ENCODE peak calls at places on chromosome 18, in five cellular contexts. O is K562, L is sigmoid colon, C is A549, X is H1. A is an unnamed sample. For H3K4me1, the result is how much of the 10 kb centered on the place peaks cover.

GRCh38 chr18:6960656-6961055 is 156.9 kb downstream of the LAMA1 start:
- DNase-seq in O (no peak), L (no peak), C (no peak), X (no peak), A (no peak)

GRCh38 chr18:77151791-77152517 is 19.4 kb upstream of the MBP start:
- DNase-seq in O (no peak), L (no peak), C (no peak), X (no peak), A (no peak)

GRCh38 chr18:394276-394996 is 106.1 kb downstream of the COLEC12 start:
- DNase-seq in O (no peak), L (no peak), C (no peak), X (no peak), A (no peak)

GRCh38 chr18:13617826-13618515 is 108.4 kb downstream of the FAM210A start:
- DNase-seq in O (no peak), L (peak), C (no peak), X (no peak), A (peak)

GRCh38 chr18:79988925-79989361 is 580 bp upstream of the TXNL4A start:
- DNase-seq in O (peak), L (peak), C (peak), X (no peak), A (no peak)

GRCh38 chr18:59065684-59066083 is 74.0 kb upstream of the SEC11C start:
- DNase-seq in O (no peak), L (no peak), C (peak), X (no peak), A (no peak)

GRCh38 chr18:62862451-62862850 is 147.1 kb downstream of the PHLPP1 start:
- DNase-seq in O (no peak), L (no peak), C (no peak), X (no peak), A (no peak)

GRCh38 chr18:23548719-23549118 is 37.6 kb downstream of the NPC1 start:
- DNase-seq in O (no peak), L (no peak), C (no peak), X (no peak), A (no peak)

GRCh38 chr18:46720092-46720491 is 36.8 kb downstream of the ST8SIA5 start:
- DNase-seq in O (no peak), L (no peak), C (no peak), X (no peak), A (no peak)

GRCh38 chr18:30358545-30358944 is 684.0 kb downstream of the DSC3 start:
- DNase-seq in O (no peak), L (no peak), C (no peak), X (no peak), A (no peak)

GRCh38 chr18:36269157-36269556 is 28.4 kb upstream of the FHOD3 start:
- DNase-seq in O (no peak), L (no peak), C (no peak), X (no peak), A (peak)

GRCh38 chr18:22297008-22297407 is 120.7 kb downstream of the CTAGE1 start:
- DNase-seq in O (no peak), L (no peak), C (no peak), X (no peak), A (no peak)

GRCh38 chr18:34710430-34711386 is 610 bp downstream of the DTNA start:
- DNase-seq in O (no peak), L (no peak), C (no peak), X (no peak), A (no peak)

GRCh38 chr18:66193938-66194337 is 410.0 kb downstream of the CDH19 start:
- DNase-seq in O (no peak), L (no peak), C (no peak), X (no peak), A (no peak)

GRCh38 chr18:58285731-58286130 is 241.7 kb downstream of the NEDD4L start:
- DNase-seq in O (no peak), L (no peak), C (no peak), X (no peak), A (no peak)

GRCh38 chr18:60176271-60176670 is 196.3 kb downstream of the MC4R start:
- DNase-seq in O (no peak), L (no peak), C (no peak), X (no peak), A (no peak)

GRCh38 chr18:30288662-30289414 is 753.7 kb downstream of the DSC3 start:
- DNase-seq in O (no peak), L (no peak), C (no peak), X (no peak), A (no peak)

GRCh38 chr18:68489018-68489792 is 225.7 kb downstream of the TMX3 start:
- DNase-seq in O (no peak), L (no peak), C (no peak), X (peak), A (no peak)

GRCh38 chr18:74963820-74964446 is 245.0 kb downstream of the PTGR3 start:
- DNase-seq in O (peak), L (no peak), C (peak), X (peak), A (no peak)

GRCh38 chr18:24027156-24027555 is 12.6 kb downstream of the TTC39C start:
- DNase-seq in O (no peak), L (peak), C (no peak), X (no peak), A (no peak)

GRCh38 chr18:55706893-55707292 is 118.9 kb upstream of the TCF4 start:
- DNase-seq in O (no peak), L (no peak), C (no peak), X (no peak), A (no peak)

GRCh38 chr18:47701133-47701532 is 229.3 kb downstream of the SMAD2 start:
- DNase-seq in O (no peak), L (no peak), C (no peak), X (no peak), A (no peak)

GRCh38 chr18:47996091-47996541 is 65.7 kb upstream of the SMAD2 start:
- DNase-seq in O (no peak), L (no peak), C (no peak), X (no peak), A (no peak)

GRCh38 chr18:60692277-60692676 is 319.7 kb upstream of the MC4R start:
- DNase-seq in O (no peak), L (no peak), C (no peak), X (no peak), A (no peak)

GRCh38 chr18:72119082-72119481 is 425.1 kb downstream of the CBLN2 start:
- DNase-seq in O (no peak), L (no peak), C (no peak), X (no peak), A (no peak)

GRCh38 chr18:8556424-8556823 is 52.8 kb upstream of the RAB12 start:
- DNase-seq in O (no peak), L (no peak), C (no peak), X (no peak), A (no peak)

GRCh38 chr18:49529596-49529995 is 32.3 kb upstream of the LIPG start:
- DNase-seq in O (peak), L (no peak), C (no peak), X (no peak), A (no peak)

GRCh38 chr18:6731197-6731596 is 1.7 kb downstream of the ARHGAP28 start:
- DNase-seq in O (no peak), L (no peak), C (no peak), X (no peak), A (no peak)

GRCh38 chr18:4986677-4987076 is 210.4 kb downstream of the AKAIN1 start:
- DNase-seq in O (no peak), L (no peak), C (no peak), X (no peak), A (no peak)

GRCh38 chr18:7987284-7987976 is 420.3 kb downstream of the PTPRM start:
- DNase-seq in O (no peak), L (no peak), C (peak), X (no peak), A (no peak)

GRCh38 chr18:39198376-39198775 is 1632.8 kb upstream of the CELF4 start:
- DNase-seq in O (no peak), L (no peak), C (no peak), X (no peak), A (no peak)

GRCh38 chr18:62741118-62741566 is 25.8 kb downstream of the PHLPP1 start:
- DNase-seq in O (peak), L (peak), C (peak), X (no peak), A (no peak)

GRCh38 chr18:9771977-9772660 is 64.0 kb downstream of the RAB31 start:
- DNase-seq in O (no peak), L (no peak), C (no peak), X (no peak), A (peak)

GRCh38 chr18:9772847-9773677 is 65.0 kb downstream of the RAB31 start:
- DNase-seq in O (no peak), L (no peak), C (no peak), X (no peak), A (peak)

GRCh38 chr18:9774150-9774549 is 66.0 kb downstream of the RAB31 start:
- DNase-seq in O (no peak), L (no peak), C (no peak), X (no peak), A (peak)

GRCh38 chr18:9771261-9771976 is 63.3 kb downstream of the RAB31 start:
- DNase-seq in O (peak), L (peak), C (peak), X (peak), A (peak)

GRCh38 chr18:9775172-9775571 is 67.1 kb downstream of the RAB31 start:
- DNase-seq in O (no peak), L (no peak), C (no peak), X (no peak), A (peak)
- TF ChIP-seq EP300 in O (no peak), L (peak), C (no peak), X (no peak), A (peak)

DNA sequence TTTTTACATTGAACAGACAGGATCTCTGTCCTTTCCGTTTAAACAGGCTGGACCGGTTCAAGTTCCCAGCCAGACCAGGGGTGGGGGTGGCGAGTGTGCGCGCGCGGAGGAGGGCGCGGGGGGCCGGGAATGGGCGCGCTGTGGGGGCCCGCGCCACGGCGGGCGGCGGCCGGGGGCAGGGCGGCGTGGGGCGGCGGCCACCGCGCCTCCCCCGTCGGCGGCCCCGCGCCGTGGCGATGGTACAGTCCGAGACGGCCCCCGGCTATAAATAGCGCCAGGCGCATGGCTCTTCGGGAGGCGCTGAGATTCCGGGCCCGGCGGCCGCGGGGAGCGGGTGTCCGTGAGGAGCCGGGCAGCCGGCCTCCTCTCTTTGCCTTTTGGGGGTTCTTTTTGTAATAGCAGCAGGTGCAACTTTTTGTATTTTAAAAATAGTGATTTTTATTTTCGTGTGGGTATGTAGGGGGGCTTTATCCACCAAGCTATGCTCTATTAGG is 434 bp upstream of the CELF4 start:
- DNase-seq in O (no peak), L (peak), C (peak), X (no peak), A (no peak)
- TF ChIP-seq POLR2A in O (no peak), L (no peak), C (no peak), X (peak), A (no peak)

DNA sequence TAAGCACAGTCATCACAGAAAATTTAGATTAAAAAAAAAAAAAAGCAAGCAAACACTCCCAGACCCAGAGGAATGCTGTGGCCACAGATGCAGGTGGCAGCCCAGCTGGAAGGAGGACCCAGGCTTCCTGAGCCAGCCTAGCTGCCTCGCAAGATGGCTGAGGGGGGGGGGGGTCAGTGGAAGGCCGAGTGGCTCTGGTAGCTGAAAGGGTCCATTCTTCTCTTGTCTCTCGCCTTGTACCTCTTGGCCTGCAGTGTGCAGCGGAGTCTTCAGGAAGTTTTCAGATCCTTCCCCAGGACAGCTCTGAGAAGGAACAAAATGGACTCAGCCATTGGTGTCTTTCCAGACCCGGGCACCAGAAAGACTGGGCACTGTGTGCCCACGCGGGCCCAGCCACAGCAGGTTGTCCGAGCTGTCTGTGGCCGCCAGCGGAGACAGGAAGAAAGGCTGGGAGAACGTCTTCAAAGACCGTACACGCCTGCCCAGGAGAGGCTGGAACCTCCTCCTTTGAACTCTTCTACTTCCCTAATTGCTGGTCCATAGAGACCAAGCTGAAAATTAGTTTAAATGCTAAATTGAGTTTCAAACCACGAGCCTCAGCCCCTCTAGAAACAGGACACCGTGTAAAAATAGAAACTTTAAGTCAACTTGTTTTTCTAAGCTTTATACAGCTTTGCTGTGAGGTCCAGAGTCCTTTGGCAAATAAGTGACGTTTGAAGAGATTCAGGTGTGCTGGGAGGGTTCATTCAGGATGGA is 21.4 kb downstream of the APCDD1 start:
- DNase-seq in O (no peak), L (no peak), C (no peak), X (no peak), A (no peak)
- H3K4me1 ChIP-seq in O (under half), L (under half), C (under half), X (under half), A (under half)

DNA sequence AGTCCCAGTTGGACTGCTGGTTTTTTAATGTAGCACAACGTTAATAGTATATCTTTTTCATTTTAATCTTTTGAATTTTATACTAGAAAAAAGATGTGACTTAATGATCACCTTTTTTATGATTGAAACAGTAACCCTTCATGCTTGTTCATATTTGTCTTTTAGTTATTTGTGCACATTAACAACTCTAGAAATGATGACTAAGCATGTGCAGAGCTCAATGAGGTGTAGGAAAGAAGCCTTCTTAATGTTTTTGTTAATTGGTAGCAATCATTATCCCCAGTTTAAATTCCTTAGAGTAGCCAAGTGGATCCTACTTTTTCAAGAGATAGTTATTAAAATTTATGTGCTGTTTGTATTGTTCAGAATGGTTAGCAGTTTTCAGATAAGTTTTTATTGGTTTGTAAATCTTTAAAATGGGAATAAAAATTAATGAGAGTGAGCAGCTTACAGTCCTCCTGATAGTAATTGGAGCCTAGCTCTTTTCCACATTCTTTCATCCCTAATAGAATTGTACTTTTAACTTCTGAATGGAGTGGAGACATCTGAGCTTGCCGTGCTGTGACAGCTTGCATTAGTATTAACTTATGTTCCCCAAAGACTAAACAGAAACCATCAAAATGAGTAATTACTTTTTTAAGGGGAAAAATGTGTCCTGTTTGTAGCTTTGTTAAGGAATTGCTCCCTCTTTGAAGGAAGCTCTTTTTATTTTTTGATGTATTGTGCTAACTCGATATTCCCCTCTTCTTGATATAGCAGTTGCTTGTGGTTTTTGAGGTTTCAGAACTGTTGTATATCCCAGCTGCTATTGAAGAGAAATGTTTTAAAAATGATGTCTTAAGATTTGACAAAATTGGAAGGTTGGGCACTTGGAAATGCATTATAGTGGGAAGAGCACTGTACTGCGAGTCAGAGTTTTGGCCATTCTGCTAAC is 17.3 kb downstream of the PIK3C3 start:
- DNase-seq in O (no peak), L (no peak), C (no peak), X (no peak), A (no peak)
- TF ChIP-seq EP300 in O (no peak), L (no peak), C (no peak), X (no peak), A (no peak)

GRCh38 chr18:78984941-78985784 is 5.5 kb downstream of the SALL3 start:
- DNase-seq in O (peak), L (no peak), C (peak), X (peak), A (no peak)
- TF ChIP-seq POLR2A in O (no peak), L (no peak), C (no peak), X (no peak), A (no peak)

GRCh38 chr18:3460823-3461398 is 10.9 kb downstream of the TGIF1 start:
- DNase-seq in O (no peak), L (no peak), C (no peak), X (no peak), A (no peak)
- H3K4me1 ChIP-seq in O (under half), L (under half), C (half or more), X (under half), A (under half)

GRCh38 chr18:56967032-56967431 is 179.9 kb upstream of the BOD1L2 start:
- DNase-seq in O (no peak), L (no peak), C (no peak), X (peak), A (no peak)

DNA sequence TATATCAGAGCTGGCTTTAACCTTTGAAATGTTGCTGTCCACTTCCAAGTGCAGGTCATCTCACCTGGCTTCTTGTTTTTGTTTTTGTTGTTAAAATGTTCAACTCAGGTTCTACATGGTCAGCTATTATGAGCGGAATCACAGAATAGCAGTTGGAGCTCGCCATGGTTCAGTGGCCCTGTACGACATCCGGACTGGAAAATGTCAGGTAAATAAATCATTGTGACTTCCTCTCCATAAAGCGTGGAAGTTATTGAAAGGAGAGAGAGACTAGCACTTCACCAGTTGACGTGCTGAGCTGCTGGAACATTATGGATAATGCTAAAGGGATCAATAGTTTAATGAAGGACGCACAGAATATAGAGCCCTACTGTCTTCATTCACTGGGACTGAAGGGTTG is 184.6 kb upstream of the BOD1L2 start:
- DNase-seq in O (no peak), L (no peak), C (no peak), X (no peak), A (no peak)
- TF ChIP-seq EP300 in O (no peak), L (no peak), C (no peak), X (no peak), A (no peak)

GRCh38 chr18:44903327-44903726 is 222.6 kb downstream of the SETBP1 start:
- DNase-seq in O (no peak), L (no peak), C (no peak), X (no peak), A (no peak)
- TF ChIP-seq POLR2A in O (no peak), L (no peak), C (no peak), X (no peak), A (no peak)

GRCh38 chr18:11820697-11821096 is 30.5 kb upstream of the CHMP1B start:
- DNase-seq in O (no peak), L (no peak), C (no peak), X (no peak), A (no peak)
- H3K4me1 ChIP-seq in O (under half), L (under half), C (under half), X (under half), A (under half)

GRCh38 chr18:27899893-27900292 is 277.0 kb downstream of the CDH2 start:
- DNase-seq in O (no peak), L (no peak), C (peak), X (no peak), A (no peak)

GRCh38 chr18:27901424-27902226 is 275.3 kb downstream of the CDH2 start:
- DNase-seq in O (no peak), L (no peak), C (no peak), X (no peak), A (no peak)

GRCh38 chr18:27903906-27904305 is 273.0 kb downstream of the CDH2 start:
- DNase-seq in O (no peak), L (no peak), C (no peak), X (no peak), A (no peak)
- TF ChIP-seq EP300 in O (no peak), L (no peak), C (no peak), X (no peak), A (no peak)